ENCODE peak calls at places on chromosomes 7 and 10, in four cellular contexts. One of them, this sample, is unnamed.

GRCh38 chr7:25894902-25895791 is 256.9 kb upstream of the NFE2L3 start:
- DNase-seq in activated T-helper 1 cell treated with anti-CD3 and anti-CD28 coated beads, Interleukin-2, amount 50 U/mL, for 16 hours: peak
- DNase-seq in fibroblast of mammary gland: peak
- DNase-seq in T-helper 2 cell: peak
- DNase-seq in this sample: peak

GRCh38 chr10:78695846-78696245 is 372.9 kb upstream of the ZMIZ1 start:
- DNase-seq in fibroblast of mammary gland: no peak
- DNase-seq in activated T-helper 1 cell treated with anti-CD3 and anti-CD28 coated beads, Interleukin-2, amount 50 U/mL, for 16 hours: no peak
- DNase-seq in T-helper 2 cell: no peak
- DNase-seq in this sample: no peak

GRCh38 chr7:144032985-144033384 is 15.8 kb upstream of the OR2A5 start:
- DNase-seq in activated T-helper 1 cell treated with anti-CD3 and anti-CD28 coated beads, Interleukin-2, amount 50 U/mL, for 16 hours: no peak
- DNase-seq in fibroblast of mammary gland: no peak
- DNase-seq in T-helper 2 cell: no peak
- DNase-seq in this sample: no peak

GRCh38 chr7:116731737-116732335 is 59.8 kb downstream of the MET start:
- DNase-seq in T-helper 2 cell: no peak
- DNase-seq in activated T-helper 1 cell treated with anti-CD3 and anti-CD28 coated beads, Interleukin-2, amount 50 U/mL, for 16 hours: no peak
- DNase-seq in fibroblast of mammary gland: no peak
- DNase-seq in this sample: no peak

GRCh38 chr10:99661370-99661749 is 2.1 kb downstream of the ENTPD7 start:
- DNase-seq in activated T-helper 1 cell treated with anti-CD3 and anti-CD28 coated beads, Interleukin-2, amount 50 U/mL, for 16 hours: no peak
- DNase-seq in fibroblast of mammary gland: peak
- DNase-seq in T-helper 2 cell: no peak
- DNase-seq in this sample: no peak

GRCh38 chr10:75663947-75664664 is 232.7 kb downstream of the LRMDA start:
- DNase-seq in T-helper 2 cell: no peak
- DNase-seq in activated T-helper 1 cell treated with anti-CD3 and anti-CD28 coated beads, Interleukin-2, amount 50 U/mL, for 16 hours: no peak
- DNase-seq in fibroblast of mammary gland: peak
- DNase-seq in this sample: no peak

GRCh38 chr7:5702876-5703571 is 78.4 kb downstream of the RNF216 start:
- DNase-seq in fibroblast of mammary gland: peak
- DNase-seq in T-helper 2 cell: no peak
- DNase-seq in activated T-helper 1 cell treated with anti-CD3 and anti-CD28 coated beads, Interleukin-2, amount 50 U/mL, for 16 hours: no peak
- DNase-seq in this sample: no peak

GRCh38 chr10:86535057-86535882 is 13.7 kb upstream of the WAPL start:
- DNase-seq in T-helper 2 cell: peak
- DNase-seq in activated T-helper 1 cell treated with anti-CD3 and anti-CD28 coated beads, Interleukin-2, amount 50 U/mL, for 16 hours: peak
- DNase-seq in fibroblast of mammary gland: peak
- DNase-seq in this sample: no peak

GRCh38 chr7:115973381-115973780 is 57.2 kb downstream of the TFEC start:
- DNase-seq in fibroblast of mammary gland: no peak
- DNase-seq in activated T-helper 1 cell treated with anti-CD3 and anti-CD28 coated beads, Interleukin-2, amount 50 U/mL, for 16 hours: no peak
- DNase-seq in T-helper 2 cell: no peak
- DNase-seq in this sample: no peak

GRCh38 chr7:99112097-99112496 is 31.8 kb downstream of the SMURF1 start:
- DNase-seq in T-helper 2 cell: no peak
- DNase-seq in fibroblast of mammary gland: no peak
- DNase-seq in activated T-helper 1 cell treated with anti-CD3 and anti-CD28 coated beads, Interleukin-2, amount 50 U/mL, for 16 hours: no peak
- DNase-seq in this sample: no peak

GRCh38 chr7:45921699-45922519 is 837 bp upstream of the IGFBP3 start:
- DNase-seq in fibroblast of mammary gland: peak
- DNase-seq in activated T-helper 1 cell treated with anti-CD3 and anti-CD28 coated beads, Interleukin-2, amount 50 U/mL, for 16 hours: no peak
- DNase-seq in T-helper 2 cell: no peak
- DNase-seq in this sample: no peak

GRCh38 chr10:44195120-44196007 is 189.5 kb downstream of the CXCL12 start:
- DNase-seq in T-helper 2 cell: no peak
- DNase-seq in activated T-helper 1 cell treated with anti-CD3 and anti-CD28 coated beads, Interleukin-2, amount 50 U/mL, for 16 hours: no peak
- DNase-seq in fibroblast of mammary gland: peak
- DNase-seq in this sample: no peak

GRCh38 chr10:47025540-47026300 is 114.5 kb downstream of the PTPN20 start:
- DNase-seq in activated T-helper 1 cell treated with anti-CD3 and anti-CD28 coated beads, Interleukin-2, amount 50 U/mL, for 16 hours: no peak
- DNase-seq in fibroblast of mammary gland: peak
- DNase-seq in T-helper 2 cell: no peak
- DNase-seq in this sample: peak

GRCh38 chr10:74056081-74056818 is 58.3 kb downstream of the VCL start:
- DNase-seq in fibroblast of mammary gland: peak
- DNase-seq in T-helper 2 cell: no peak
- DNase-seq in activated T-helper 1 cell treated with anti-CD3 and anti-CD28 coated beads, Interleukin-2, amount 50 U/mL, for 16 hours: no peak
- DNase-seq in this sample: no peak

GRCh38 chr10:61000769-61001730 is 57.1 kb upstream of the RHOBTB1 start:
- DNase-seq in activated T-helper 1 cell treated with anti-CD3 and anti-CD28 coated beads, Interleukin-2, amount 50 U/mL, for 16 hours: no peak
- DNase-seq in fibroblast of mammary gland: peak
- DNase-seq in T-helper 2 cell: no peak
- DNase-seq in this sample: no peak

GRCh38 chr10:70762441-70763177 is 22.6 kb downstream of the TBATA start:
- DNase-seq in activated T-helper 1 cell treated with anti-CD3 and anti-CD28 coated beads, Interleukin-2, amount 50 U/mL, for 16 hours: no peak
- DNase-seq in fibroblast of mammary gland: no peak
- DNase-seq in T-helper 2 cell: no peak
- DNase-seq in this sample: no peak

GRCh38 chr7:22460363-22460988 is 39.5 kb downstream of the STEAP1B start:
- DNase-seq in fibroblast of mammary gland: no peak
- DNase-seq in T-helper 2 cell: no peak
- DNase-seq in activated T-helper 1 cell treated with anti-CD3 and anti-CD28 coated beads, Interleukin-2, amount 50 U/mL, for 16 hours: no peak
- DNase-seq in this sample: no peak

GRCh38 chr7:157428554-157428945 is 91.7 kb downstream of the DNAJB6 start:
- DNase-seq in activated T-helper 1 cell treated with anti-CD3 and anti-CD28 coated beads, Interleukin-2, amount 50 U/mL, for 16 hours: no peak
- DNase-seq in fibroblast of mammary gland: no peak
- DNase-seq in T-helper 2 cell: no peak
- DNase-seq in this sample: no peak

GRCh38 chr7:33300131-33300530 is 170.8 kb downstream of the BBS9 start:
- DNase-seq in fibroblast of mammary gland: peak
- DNase-seq in activated T-helper 1 cell treated with anti-CD3 and anti-CD28 coated beads, Interleukin-2, amount 50 U/mL, for 16 hours: no peak
- DNase-seq in T-helper 2 cell: no peak
- DNase-seq in this sample: no peak

GRCh38 chr7:74143383-74143782 is 30.8 kb upstream of the EIF4H start:
- DNase-seq in T-helper 2 cell: no peak
- DNase-seq in activated T-helper 1 cell treated with anti-CD3 and anti-CD28 coated beads, Interleukin-2, amount 50 U/mL, for 16 hours: no peak
- DNase-seq in fibroblast of mammary gland: no peak
- DNase-seq in this sample: no peak

GRCh38 chr7:7408001-7408770 is 127.5 kb downstream of the COL28A1 start:
- DNase-seq in T-helper 2 cell: no peak
- DNase-seq in activated T-helper 1 cell treated with anti-CD3 and anti-CD28 coated beads, Interleukin-2, amount 50 U/mL, for 16 hours: no peak
- DNase-seq in fibroblast of mammary gland: no peak
- DNase-seq in this sample: no peak

GRCh38 chr7:77295549-77295948 is 95.9 kb upstream of the FGL2 start:
- DNase-seq in T-helper 2 cell: no peak
- DNase-seq in fibroblast of mammary gland: no peak
- DNase-seq in activated T-helper 1 cell treated with anti-CD3 and anti-CD28 coated beads, Interleukin-2, amount 50 U/mL, for 16 hours: no peak
- DNase-seq in this sample: no peak

GRCh38 chr7:22295402-22296264 is 61.3 kb downstream of the RAPGEF5 start:
- DNase-seq in fibroblast of mammary gland: peak
- DNase-seq in activated T-helper 1 cell treated with anti-CD3 and anti-CD28 coated beads, Interleukin-2, amount 50 U/mL, for 16 hours: no peak
- DNase-seq in T-helper 2 cell: no peak
- DNase-seq in this sample: no peak

GRCh38 chr10:29998142-29998808 is 61.1 kb downstream of the JCAD start:
- DNase-seq in T-helper 2 cell: peak
- DNase-seq in activated T-helper 1 cell treated with anti-CD3 and anti-CD28 coated beads, Interleukin-2, amount 50 U/mL, for 16 hours: peak
- DNase-seq in fibroblast of mammary gland: peak
- DNase-seq in this sample: peak

GRCh38 chr7:47149971-47150370 is 431.9 kb downstream of the TNS3 start:
- DNase-seq in T-helper 2 cell: no peak
- DNase-seq in activated T-helper 1 cell treated with anti-CD3 and anti-CD28 coated beads, Interleukin-2, amount 50 U/mL, for 16 hours: no peak
- DNase-seq in fibroblast of mammary gland: no peak
- DNase-seq in this sample: no peak

GRCh38 chr10:24617771-24618396 is 105.8 kb downstream of the ARHGAP21 start:
- DNase-seq in T-helper 2 cell: peak
- DNase-seq in activated T-helper 1 cell treated with anti-CD3 and anti-CD28 coated beads, Interleukin-2, amount 50 U/mL, for 16 hours: no peak
- DNase-seq in fibroblast of mammary gland: peak
- DNase-seq in this sample: no peak

GRCh38 chr7:47943676-47944474 is 4.4 kb downstream of the PKD1L1 start:
- DNase-seq in T-helper 2 cell: no peak
- DNase-seq in activated T-helper 1 cell treated with anti-CD3 and anti-CD28 coated beads, Interleukin-2, amount 50 U/mL, for 16 hours: no peak
- DNase-seq in fibroblast of mammary gland: no peak
- DNase-seq in this sample: no peak

This sample was measured in central memory CD8-positive, alpha-beta T cell.